ENCODE peak calls at places on chromosomes 7 and 10, in ten cellular contexts. L is upper lobe of right lung, O is IMR-90, U is endothelial cell of umbilical vein, B is SK-N-SH, S is WERI-Rb-1, P is lung, K is GM23248, V is colonic mucosa, Q is tibial artery. E is an unnamed sample.

GRCh38 chr10:29110172-29110571 is 178.7 kb upstream of the LYZL1 start:
- DNase-seq in L (no peak), O (no peak), U (no peak), B (no peak), S (no peak), P (no peak), K (no peak), V (no peak), Q (no peak), E (no peak)

GRCh38 chr10:3067045-3067858 is at the start of gene PFKP:
- DNase-seq in L (no peak), O (no peak), U (no peak), B (peak; percentile 89), S (no peak), P (no peak), K (peak; percentile 55), V (peak; percentile 72), Q (no peak), E (peak; percentile 94)

GRCh38 chr10:108490931-108491330 is 1326.4 kb upstream of the SORCS1 start:
- DNase-seq in L (no peak), O (no peak), U (no peak), B (no peak), S (no peak), P (no peak), K (peak; percentile 13), V (no peak), Q (no peak), E (no peak)

GRCh38 chr10:61050120-61050745 is 106.2 kb upstream of the RHOBTB1 start:
- DNase-seq in L (no peak), O (no peak), U (no peak), B (no peak), S (no peak), P (no peak), K (no peak), V (no peak), Q (no peak), E (no peak)

GRCh38 chr10:73357821-73358220 is 843 bp downstream of the CFAP70 start:
- DNase-seq in L (no peak), O (no peak), U (no peak), B (no peak), S (no peak), P (no peak), K (no peak), V (no peak), Q (no peak), E (no peak)

GRCh38 chr7:21898265-21898930 is 47.3 kb downstream of the CDCA7L start:
- DNase-seq in L (no peak), O (no peak), U (no peak), B (no peak), S (no peak), P (no peak), K (no peak), V (no peak), Q (no peak), E (no peak)

GRCh38 chr7:31776616-31777015 is 89.6 kb downstream of the PPP1R17 start:
- DNase-seq in L (no peak), O (peak; percentile 84), U (peak; percentile 55), B (no peak), S (no peak), P (no peak), K (peak; percentile 88), V (no peak), Q (no peak), E (no peak)

GRCh38 chr7:98870071-98870651 is 347 bp upstream of the TMEM130 start:
- DNase-seq in L (peak; percentile 74), O (peak; percentile 50), U (no peak), B (peak; percentile 86), S (peak; percentile 66), P (peak; percentile 34), K (peak; percentile 77), V (peak; percentile 24), Q (peak; percentile 33), E (peak; percentile 92)

GRCh38 chr7:43612599-43613589 is 30.0 kb downstream of the STK17A start:
- DNase-seq in L (no peak), O (peak; percentile 61), U (no peak), B (no peak), S (no peak), P (no peak), K (peak; percentile 84), V (no peak), Q (no peak), E (no peak)

GRCh38 chr7:29328050-29328449 is 133.5 kb downstream of the CHN2 start:
- DNase-seq in L (no peak), O (no peak), U (no peak), B (no peak), S (no peak), P (no peak), K (no peak), V (peak; percentile 46), Q (no peak), E (no peak)

GRCh38 chr7:40673285-40673684 is 538.5 kb downstream of the SUGCT start:
- DNase-seq in L (no peak), O (peak; percentile 93), U (peak; percentile 29), B (no peak), S (no peak), P (no peak), K (peak; percentile 85), V (no peak), Q (no peak), E (no peak)

GRCh38 chr10:92619368-92619767 is 26.4 kb downstream of the KIF11 start:
- DNase-seq in L (no peak), O (no peak), U (no peak), B (no peak), S (no peak), P (no peak), K (no peak), V (no peak), Q (no peak), E (no peak)

GRCh38 chr10:92615515-92615914 is 22.6 kb downstream of the KIF11 start:
- DNase-seq in L (no peak), O (no peak), U (no peak), B (no peak), S (no peak), P (no peak), K (no peak), V (no peak), Q (no peak), E (no peak)
- H3K36me3 ChIP-seq in L (no peaks in the 10 kb centered on the region), O (no peaks in the 10 kb centered on the region), U (peaks cover 18% of the 10 kb centered on the region), B (peaks cover 49% of the 10 kb centered on the region), S (peaks cover 86% of the 10 kb centered on the region), P (no peaks in the 10 kb centered on the region), K (no peaks in the 10 kb centered on the region), V (no peaks in the 10 kb centered on the region), Q (no peaks in the 10 kb centered on the region), E (peaks cover 15% of the 10 kb centered on the region)

GRCh38 chr10:70682920-70683600 is 10.8 kb downstream of the ADAMTS14 start:
- DNase-seq in L (no peak), O (no peak), U (no peak), B (no peak), S (no peak), P (no peak), K (no peak), V (no peak), Q (no peak), E (peak; percentile 59)

GRCh38 chr10:70678757-70679489 is 6.6 kb downstream of the ADAMTS14 start:
- DNase-seq in L (no peak), O (no peak), U (no peak), B (peak; percentile 66), S (no peak), P (no peak), K (peak; percentile 54), V (no peak), Q (no peak), E (no peak)

GRCh38 chr10:70681731-70682005 is 9.4 kb downstream of the ADAMTS14 start:
- DNase-seq in L (no peak), O (no peak), U (no peak), B (no peak), S (peak; percentile 36), P (no peak), K (no peak), V (no peak), Q (no peak), E (peak; percentile 46)

GRCh38 chr10:70679498-70679897 is 7.2 kb downstream of the ADAMTS14 start:
- DNase-seq in L (no peak), O (peak; percentile 16), U (no peak), B (peak; percentile 83), S (peak; percentile 70), P (no peak), K (peak; percentile 96), V (no peak), Q (no peak), E (no peak)

DNA sequence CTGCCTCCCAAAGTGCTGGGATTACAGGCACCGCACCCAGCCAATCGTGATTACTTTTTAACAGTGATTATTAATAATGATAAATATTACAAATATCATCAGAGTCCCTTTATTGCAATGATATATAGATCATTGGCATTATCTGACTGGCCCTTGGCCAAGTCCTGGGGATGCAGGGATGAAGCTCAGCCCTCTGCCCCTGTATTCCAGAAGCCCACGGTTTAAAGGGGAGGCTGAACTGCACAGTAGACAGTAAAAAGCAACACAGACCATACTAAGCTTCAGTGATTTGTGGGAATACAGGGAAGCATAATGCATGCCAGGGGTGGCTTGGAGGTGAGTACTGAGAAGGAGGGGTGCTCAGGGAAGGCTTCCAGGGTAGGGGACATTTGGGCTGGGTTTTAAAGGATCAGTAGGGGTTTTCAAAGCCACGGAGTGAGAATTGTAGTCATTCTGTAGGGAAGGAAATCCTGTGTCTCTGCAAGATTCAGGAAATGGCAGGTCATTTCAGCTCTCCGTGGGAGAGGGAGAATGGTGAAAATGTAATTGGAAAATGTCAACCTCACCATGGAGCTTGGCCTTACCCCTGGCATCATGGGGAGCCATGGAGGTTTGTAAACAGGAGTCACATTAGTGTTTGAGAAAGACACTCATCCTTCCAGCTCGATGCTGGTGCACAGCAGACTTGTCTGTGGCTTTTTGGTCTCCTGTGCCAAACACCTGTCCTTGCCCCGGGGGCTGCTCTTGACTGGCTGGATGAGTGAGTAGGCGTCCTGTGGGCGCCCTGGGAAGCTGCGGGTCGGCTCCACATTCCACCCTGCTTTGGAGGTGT is 8.8 kb downstream of the ADAMTS14 start:
- DNase-seq in L (no peak), O (no peak), U (no peak), B (peak; percentile 58), S (no peak), P (no peak), K (no peak), V (no peak), Q (no peak), E (no peak)
- H3K36me3 ChIP-seq in L (no peaks in the 10 kb centered on the region), O (no peaks in the 10 kb centered on the region), U (no peaks in the 10 kb centered on the region), B (no peaks in the 10 kb centered on the region), S (no peaks in the 10 kb centered on the region), P (no peaks in the 10 kb centered on the region), K (no peaks in the 10 kb centered on the region), V (no peaks in the 10 kb centered on the region), Q (no peaks in the 10 kb centered on the region), E (no peaks in the 10 kb centered on the region)

DNA sequence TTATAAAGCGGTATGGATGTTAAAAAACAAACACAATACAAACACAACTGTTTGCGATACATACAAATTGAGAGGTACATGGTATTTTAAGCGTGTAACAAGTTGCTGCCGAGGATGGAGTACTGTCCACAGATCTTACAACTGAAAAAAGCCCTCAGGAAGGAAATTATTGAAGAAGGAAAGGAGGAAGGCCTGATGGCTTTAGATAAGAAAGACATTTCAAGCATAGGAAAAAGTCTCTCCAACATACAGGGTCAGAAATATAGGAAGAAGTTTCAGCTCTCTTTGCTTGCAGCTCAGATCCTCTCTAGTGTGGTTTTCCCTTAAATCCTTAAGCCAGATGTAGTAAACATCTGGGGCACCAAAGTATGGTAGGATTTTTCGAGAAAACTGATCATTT is 25.0 kb downstream of the RBM28 start:
- DNase-seq in L (no peak), O (no peak), U (peak; percentile 36), B (no peak), S (no peak), P (no peak), K (no peak), V (no peak), Q (no peak), E (no peak)
- H3K36me3 ChIP-seq in L (peaks cover 97% of the 10 kb centered on the region), O (peaks cover 42% of the 10 kb centered on the region), U (peaks cover 27% of the 10 kb centered on the region), B (peaks cover 79% of the 10 kb centered on the region), S (peaks cover 89% of the 10 kb centered on the region), P (peaks cover 63% of the 10 kb centered on the region), K (peaks cover 59% of the 10 kb centered on the region), V (peaks cover 12% of the 10 kb centered on the region), Q (peaks cover 90% of the 10 kb centered on the region), E (peaks cover 42% of the 10 kb centered on the region)

GRCh38 chr10:97747573-97747972 is 10.6 kb downstream of the ZFYVE27 start:
- DNase-seq in L (no peak), O (no peak), U (no peak), B (no peak), S (no peak), P (no peak), K (no peak), V (no peak), Q (no peak), E (no peak)
- H3K36me3 ChIP-seq in L (peaks cover 100% of the 10 kb centered on the region), O (peaks cover 65% of the 10 kb centered on the region), U (peaks cover 8% of the 10 kb centered on the region), B (peaks cover 59% of the 10 kb centered on the region), S (peaks cover 75% of the 10 kb centered on the region), P (peaks cover 27% of the 10 kb centered on the region), K (peaks cover 56% of the 10 kb centered on the region), V (peaks cover 26% of the 10 kb centered on the region), Q (peaks cover 82% of the 10 kb centered on the region), E (peaks cover 21% of the 10 kb centered on the region)

E was measured in H7.